ENCODE peak calls at places on chromosomes 3 and 15, in ten cellular contexts. C, N, E, O, J, X, S, U, W and I are unnamed samples.

GRCh38 chr3:12143949-12144504 is 14.7 kb downstream of the TIMP4 start:
- DNase-seq in C (no peak), N (no peak), E (no peak), O (peak; percentile 89), J (peak; percentile 29), X (peak; percentile 87), S (peak; percentile 35), U (peak; percentile 76), W (no peak), I (peak; percentile 87)

GRCh38 chr15:39323706-39324105 is 257.2 kb upstream of the THBS1 start:
- DNase-seq in C (no peak), N (no peak), E (no peak), O (no peak), J (no peak), X (no peak), S (no peak), U (no peak), W (no peak), I (no peak)

GRCh38 chr3:167102071-167102470 is 278.0 kb downstream of the ZBBX start:
- DNase-seq in C (peak; percentile 6), N (peak; percentile 2), E (no peak), O (no peak), J (no peak), X (no peak), S (no peak), U (no peak), W (no peak), I (no peak)

GRCh38 chr3:171788546-171789351 is 21.5 kb downstream of the PLD1 start:
- DNase-seq in C (no peak), N (peak; percentile 46), E (no peak), O (no peak), J (no peak), X (no peak), S (no peak), U (no peak), W (no peak), I (no peak)

GRCh38 chr3:195900426-195901355 is 7.7 kb downstream of the TNK2 start:
- DNase-seq in C (no peak), N (no peak), E (peak; percentile 84), O (no peak), J (peak; percentile 46), X (peak; percentile 43), S (peak; percentile 46), U (no peak), W (no peak), I (peak; percentile 80)

GRCh38 chr3:97971679-97972567 is at the start of gene RIOX2:
- DNase-seq in C (peak; percentile 79), N (peak; percentile 76), E (peak; percentile 96), O (peak; percentile 85), J (peak; percentile 78), X (peak; percentile 40), S (peak; percentile 84), U (peak; percentile 65), W (peak; percentile 21), I (peak; percentile 85)

GRCh38 chr3:67551366-67552016 is 102.9 kb downstream of the SUCLG2 start:
- DNase-seq in C (no peak), N (no peak), E (no peak), O (no peak), J (no peak), X (no peak), S (no peak), U (no peak), W (no peak), I (no peak)

GRCh38 chr3:109924196-109924595 is 586.9 kb upstream of the DPPA4 start:
- DNase-seq in C (no peak), N (no peak), E (no peak), O (no peak), J (no peak), X (no peak), S (no peak), U (no peak), W (no peak), I (no peak)

GRCh38 chr3:22284559-22284958 is 533.5 kb upstream of the ZNF385D start:
- DNase-seq in C (no peak), N (no peak), E (no peak), O (no peak), J (no peak), X (no peak), S (no peak), U (no peak), W (no peak), I (no peak)

GRCh38 chr3:62201438-62202035 is 171.8 kb downstream of the FEZF2 start:
- DNase-seq in C (peak; percentile 6), N (peak; percentile 33), E (no peak), O (no peak), J (no peak), X (no peak), S (no peak), U (no peak), W (no peak), I (no peak)

GRCh38 chr15:41585140-41586047 is 26.4 kb downstream of the TYRO3 start:
- DNase-seq in C (peak; percentile 44), N (no peak), E (peak; percentile 88), O (no peak), J (peak; percentile 48), X (peak; percentile 20), S (peak; percentile 40), U (peak; percentile 66), W (no peak), I (no peak)

GRCh38 chr3:38588276-38588971 is 61.1 kb downstream of the SCN5A start:
- DNase-seq in C (no peak), N (no peak), E (peak; percentile 41), O (peak; percentile 40), J (peak; percentile 22), X (no peak), S (peak; percentile 2), U (peak; percentile 2), W (no peak), I (no peak)

DNA sequence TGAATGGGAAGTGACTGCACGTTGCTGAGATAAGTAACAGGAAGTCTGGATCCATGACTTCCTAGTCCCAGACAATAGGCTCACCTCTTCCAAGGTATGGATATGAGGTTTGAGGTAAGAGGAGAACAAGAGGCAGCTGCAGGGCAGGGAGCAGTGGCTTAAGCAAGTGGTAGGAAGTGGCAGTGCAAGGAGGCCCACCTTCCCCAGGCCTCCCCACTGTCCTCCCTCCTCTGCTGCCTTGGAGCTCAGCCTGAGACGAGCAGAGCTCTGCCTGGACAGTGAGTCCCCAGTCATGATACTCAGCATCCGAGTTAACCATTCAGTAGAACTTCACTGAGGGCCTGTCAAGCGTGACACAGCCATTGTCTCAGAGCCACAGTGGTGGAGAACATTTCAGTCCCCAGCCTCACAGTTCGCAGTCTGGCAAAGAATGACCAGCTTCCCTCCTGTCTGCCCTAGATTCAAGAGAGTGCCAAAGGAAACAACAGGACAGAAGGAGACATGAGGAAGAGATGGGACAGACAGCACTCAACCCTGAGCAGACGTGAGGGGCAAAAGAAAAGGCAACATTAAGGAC is 41.4 kb upstream of the BOC start:
- DNase-seq in C (no peak), N (no peak), E (no peak), O (no peak), J (no peak), X (no peak), S (no peak), U (no peak), W (no peak), I (no peak)
- TF ChIP-seq EP300 in C (no peak), N (no peak), E (no peak), O (no peak), J (no peak), X (no peak), S (no peak), U (no peak), W (no peak), I (no peak)

GRCh38 chr15:76342382-76343201 is 6.0 kb downstream of the ISL2 start:
- DNase-seq in C (no peak), N (no peak), E (peak; percentile 85), O (no peak), J (no peak), X (no peak), S (peak; percentile 65), U (no peak), W (no peak), I (peak; percentile 86)

GRCh38 chr15:76341366-76342045 is 4.9 kb downstream of the ISL2 start:
- DNase-seq in C (no peak), N (no peak), E (peak; percentile 73), O (no peak), J (no peak), X (no peak), S (peak; percentile 43), U (no peak), W (no peak), I (no peak)

GRCh38 chr15:76343313-76343996 is 6.9 kb downstream of the ISL2 start:
- DNase-seq in C (no peak), N (no peak), E (no peak), O (no peak), J (no peak), X (no peak), S (no peak), U (no peak), W (no peak), I (no peak)

GRCh38 chr15:76340802-76341365 is 4.3 kb downstream of the ISL2 start:
- DNase-seq in C (no peak), N (no peak), E (peak; percentile 79), O (no peak), J (no peak), X (no peak), S (peak; percentile 62), U (no peak), W (no peak), I (no peak)

GRCh38 chr15:76342046-76342381 is 5.4 kb downstream of the ISL2 start:
- DNase-seq in C (no peak), N (no peak), E (peak; percentile 78), O (no peak), J (no peak), X (no peak), S (no peak), U (no peak), W (no peak), I (no peak)
- TF ChIP-seq EP300 in C (no peak), N (no peak), E (no peak), O (no peak), J (no peak), X (no peak), S (no peak), U (no peak), W (no peak), I (no peak)

GRCh38 chr15:94930945-94931344 is 699.6 kb downstream of the MCTP2 start:
- DNase-seq in C (no peak), N (no peak), E (no peak), O (no peak), J (no peak), X (no peak), S (no peak), U (no peak), W (no peak), I (no peak)
- TF ChIP-seq EP300 in C (no peak), N (no peak), E (no peak), O (no peak), J (no peak), X (no peak), S (no peak), U (no peak), W (no peak), I (no peak)

DNA sequence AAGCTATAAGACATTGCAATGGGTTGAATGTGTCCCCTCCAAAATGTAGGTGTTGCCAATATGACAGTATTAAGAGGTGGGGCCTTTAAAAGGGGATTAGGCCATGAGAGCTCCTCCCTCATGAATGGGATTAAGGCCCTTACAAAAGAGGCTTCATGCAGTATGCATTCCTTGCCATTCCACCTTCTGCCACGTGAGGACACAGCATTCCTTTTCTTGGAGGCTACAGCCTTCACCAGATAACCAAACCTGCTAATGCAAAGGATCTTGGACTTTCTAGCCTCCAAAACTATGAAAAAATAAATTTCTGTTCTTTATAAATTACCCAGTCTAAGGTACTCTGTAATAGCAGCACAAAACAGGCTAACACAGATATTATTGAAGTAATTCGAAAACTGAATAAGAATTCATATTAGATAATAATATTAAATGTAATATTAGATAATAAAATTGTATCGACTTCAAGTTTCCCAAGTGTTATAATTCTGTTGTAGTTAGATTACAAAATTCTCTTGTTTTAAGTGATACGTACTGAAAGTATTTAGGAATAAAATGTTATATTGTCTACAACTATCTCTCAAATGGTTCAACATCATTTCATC is 29.4 kb upstream of the ATP8B4 start:
- DNase-seq in C (peak; percentile 91), N (peak; percentile 81), E (no peak), O (no peak), J (no peak), X (no peak), S (peak; percentile 52), U (no peak), W (no peak), I (no peak)
- TF ChIP-seq EP300 in C (no peak), N (no peak), E (no peak), O (no peak), J (no peak), X (no peak), S (no peak), U (no peak), W (no peak), I (no peak)